ENCODE peak calls at places on chromosomes 12 and 14, in nine cellular contexts. C is endothelial cell; U is activated CD8-positive, alpha-beta T cell treated with anti-CD3 and anti-CD28 coated beads for 36 hours; P is psoas muscle; K is Daoy; I is fibroblast of lung; O is neural progenitor cell; M is CD4-positive, alpha-beta T cell; L is activated T-helper 9 cell treated with anti-CD3 and anti-CD28 coated beads, Interleukin-2, amount 50 U/mL, for 16 hours. J is an unnamed sample.

GRCh38 chr14:65462411-65462810 is 49.9 kb downstream of the FUT8 start:
- DNase-seq in K (peak), M (no peak), P (no peak), C (no peak), L (no peak), O (no peak), U (peak), I (peak), J (no peak)

GRCh38 chr14:104149617-104150141 is 11.3 kb downstream of the KIF26A start:
- DNase-seq in I (no peak), M (no peak), K (peak), U (peak), L (no peak), O (peak), P (peak), C (peak), J (no peak)

GRCh38 chr14:67620217-67620789 is 583 bp downstream of the ARG2 start:
- DNase-seq in U (no peak), L (no peak), O (peak), M (peak), I (no peak), P (no peak), C (no peak), K (peak), J (peak)

GRCh38 chr12:125186471-125187147 is 121.4 kb downstream of the AACS start:
- DNase-seq in P (no peak), M (no peak), I (peak), K (no peak), C (no peak), L (no peak), O (peak), U (no peak), J (no peak)

GRCh38 chr14:105365101-105365500 is 33.2 kb upstream of the TEX22 start:
- DNase-seq in O (no peak), U (no peak), M (no peak), I (no peak), C (no peak), L (no peak), P (no peak), K (no peak), J (no peak)

GRCh38 chr12:46494424-46494823 is 121.9 kb upstream of the SLC38A2 start:
- DNase-seq in U (no peak), M (no peak), I (peak), C (no peak), L (no peak), P (no peak), K (peak), O (no peak), J (no peak)

GRCh38 chr12:12870454-12870853 is 20.9 kb upstream of the GPRC5A start:
- DNase-seq in I (peak), M (no peak), O (no peak), U (no peak), K (peak), L (no peak), C (no peak), P (no peak), J (no peak)

GRCh38 chr12:95582230-95583058 is 31.2 kb upstream of the USP44 start:
- DNase-seq in O (peak), L (no peak), K (peak), I (peak), C (no peak), M (no peak), P (no peak), U (no peak), J (no peak)

GRCh38 chr14:21103165-21103709 is 2.4 kb downstream of the TMEM253 start:
- DNase-seq in M (no peak), I (no peak), K (no peak), O (no peak), U (no peak), L (no peak), C (no peak), P (no peak), J (no peak)

GRCh38 chr12:32947203-32947795 is 50.7 kb upstream of the PKP2 start:
- DNase-seq in P (no peak), I (no peak), U (no peak), K (no peak), O (peak), M (no peak), C (no peak), L (no peak), J (no peak)

GRCh38 chr12:24911284-24911791 is 37.6 kb downstream of the BCAT1 start:
- DNase-seq in C (no peak), U (no peak), L (no peak), O (no peak), P (no peak), I (peak), K (peak), M (no peak), J (no peak)

GRCh38 chr12:50282581-50283229 is 615 bp downstream of the LIMA1 start:
- DNase-seq in C (peak), I (peak), O (no peak), M (no peak), K (peak), L (no peak), P (no peak), U (no peak), J (peak)

GRCh38 chr12:49030714-49031572 is 12.4 kb upstream of the PRKAG1 start:
- DNase-seq in O (no peak), C (no peak), M (no peak), K (no peak), U (no peak), I (no peak), P (no peak), L (no peak), J (no peak)

GRCh38 chr14:80350707-80351106 is 139.4 kb upstream of the DIO2 start:
- DNase-seq in P (no peak), I (no peak), C (no peak), U (no peak), K (no peak), L (no peak), O (no peak), M (no peak), J (no peak)